ENCODE peak calls at places on chromosomes 11 and 22, in ten cellular contexts. One of them, this sample, is unnamed.
A peak's percentile ranks its signal among the peaks of the same experiment; 100 is the strongest.

GRCh38 chr11:131079036-131079435 is 162.8 kb upstream of the SNX19 start:
- DNase-seq in OCI-M1: no peak
- DNase-seq in NCI-H1105 treated with DMSO at 0.1 percent for 48 hours: no peak
- DNase-seq in uterus: no peak
- DNase-seq in ELF-1: no peak
- DNase-seq in non-pigmented ciliary epithelial cell: no peak
- DNase-seq in activated CD4-positive, alpha-beta T cell treated with anti-CD3 and anti-CD28 coated beads, Interleukin-2, amount 50 U/mL, for 48 hours: no peak
- DNase-seq in naive B cell: no peak
- DNase-seq in AG09319: no peak
- DNase-seq in transverse colon: no peak
- DNase-seq in this sample: no peak

GRCh38 chr11:96246718-96247540 is 96.1 kb downstream of the MAML2 start:
- DNase-seq in OCI-M1: peak; percentile 21
- DNase-seq in NCI-H1105 treated with DMSO at 0.1 percent for 48 hours: no peak
- DNase-seq in uterus: no peak
- DNase-seq in ELF-1: no peak
- DNase-seq in non-pigmented ciliary epithelial cell: no peak
- DNase-seq in activated CD4-positive, alpha-beta T cell treated with anti-CD3 and anti-CD28 coated beads, Interleukin-2, amount 50 U/mL, for 48 hours: no peak
- DNase-seq in naive B cell: no peak
- DNase-seq in AG09319: no peak
- DNase-seq in transverse colon: no peak
- DNase-seq in this sample: no peak

GRCh38 chr11:107018274-107018901 is at the start of gene GUCY1A2:
- DNase-seq in OCI-M1: no peak
- DNase-seq in NCI-H1105 treated with DMSO at 0.1 percent for 48 hours: peak; percentile 56
- DNase-seq in uterus: peak; percentile 56
- DNase-seq in ELF-1: no peak
- DNase-seq in non-pigmented ciliary epithelial cell: no peak
- DNase-seq in activated CD4-positive, alpha-beta T cell treated with anti-CD3 and anti-CD28 coated beads, Interleukin-2, amount 50 U/mL, for 48 hours: no peak
- DNase-seq in naive B cell: no peak
- DNase-seq in AG09319: no peak
- DNase-seq in transverse colon: no peak
- DNase-seq in this sample: peak; percentile 70

GRCh38 chr22:37032535-37033460 is 13.3 kb downstream of the MPST start:
- DNase-seq in OCI-M1: no peak
- DNase-seq in NCI-H1105 treated with DMSO at 0.1 percent for 48 hours: no peak
- DNase-seq in uterus: peak; percentile 59
- DNase-seq in ELF-1: peak; percentile 44
- DNase-seq in non-pigmented ciliary epithelial cell: no peak
- DNase-seq in activated CD4-positive, alpha-beta T cell treated with anti-CD3 and anti-CD28 coated beads, Interleukin-2, amount 50 U/mL, for 48 hours: no peak
- DNase-seq in naive B cell: no peak
- DNase-seq in AG09319: peak; percentile 52
- DNase-seq in transverse colon: peak; percentile 87
- DNase-seq in this sample: no peak

GRCh38 chr11:2527621-2528291 is 82.9 kb downstream of the KCNQ1 start:
- DNase-seq in OCI-M1: no peak
- DNase-seq in NCI-H1105 treated with DMSO at 0.1 percent for 48 hours: no peak
- DNase-seq in uterus: peak; percentile 14
- DNase-seq in ELF-1: no peak
- DNase-seq in non-pigmented ciliary epithelial cell: no peak
- DNase-seq in activated CD4-positive, alpha-beta T cell treated with anti-CD3 and anti-CD28 coated beads, Interleukin-2, amount 50 U/mL, for 48 hours: no peak
- DNase-seq in naive B cell: no peak
- DNase-seq in AG09319: no peak
- DNase-seq in transverse colon: peak; percentile 35
- DNase-seq in this sample: peak; percentile 36

GRCh38 chr11:69978841-69979614 is 99.1 kb upstream of the ANO1 start:
- DNase-seq in OCI-M1: no peak
- DNase-seq in NCI-H1105 treated with DMSO at 0.1 percent for 48 hours: no peak
- DNase-seq in uterus: no peak
- DNase-seq in ELF-1: no peak
- DNase-seq in non-pigmented ciliary epithelial cell: no peak
- DNase-seq in activated CD4-positive, alpha-beta T cell treated with anti-CD3 and anti-CD28 coated beads, Interleukin-2, amount 50 U/mL, for 48 hours: no peak
- DNase-seq in naive B cell: no peak
- DNase-seq in AG09319: no peak
- DNase-seq in transverse colon: no peak
- DNase-seq in this sample: peak; percentile 48

GRCh38 chr11:9681583-9682372 is 17.9 kb downstream of the SWAP70 start:
- DNase-seq in OCI-M1: no peak
- DNase-seq in NCI-H1105 treated with DMSO at 0.1 percent for 48 hours: no peak
- DNase-seq in uterus: no peak
- DNase-seq in ELF-1: no peak
- DNase-seq in non-pigmented ciliary epithelial cell: no peak
- DNase-seq in activated CD4-positive, alpha-beta T cell treated with anti-CD3 and anti-CD28 coated beads, Interleukin-2, amount 50 U/mL, for 48 hours: no peak
- DNase-seq in naive B cell: peak; percentile 47
- DNase-seq in AG09319: no peak
- DNase-seq in transverse colon: no peak
- DNase-seq in this sample: no peak

GRCh38 chr11:89457190-89457589 is 34.0 kb downstream of the NOX4 start:
- DNase-seq in OCI-M1: no peak
- DNase-seq in NCI-H1105 treated with DMSO at 0.1 percent for 48 hours: no peak
- DNase-seq in uterus: no peak
- DNase-seq in ELF-1: no peak
- DNase-seq in non-pigmented ciliary epithelial cell: no peak
- DNase-seq in activated CD4-positive, alpha-beta T cell treated with anti-CD3 and anti-CD28 coated beads, Interleukin-2, amount 50 U/mL, for 48 hours: no peak
- DNase-seq in naive B cell: no peak
- DNase-seq in AG09319: no peak
- DNase-seq in transverse colon: no peak
- DNase-seq in this sample: no peak

GRCh38 chr11:68035266-68035876 is 3.5 kb upstream of the TCIRG1 start:
- DNase-seq in OCI-M1: no peak
- DNase-seq in NCI-H1105 treated with DMSO at 0.1 percent for 48 hours: no peak
- DNase-seq in uterus: no peak
- DNase-seq in ELF-1: no peak
- DNase-seq in non-pigmented ciliary epithelial cell: no peak
- DNase-seq in activated CD4-positive, alpha-beta T cell treated with anti-CD3 and anti-CD28 coated beads, Interleukin-2, amount 50 U/mL, for 48 hours: no peak
- DNase-seq in naive B cell: no peak
- DNase-seq in AG09319: no peak
- DNase-seq in transverse colon: no peak
- DNase-seq in this sample: no peak

GRCh38 chr11:10051868-10052586 is 242.0 kb downstream of the SBF2 start:
- DNase-seq in OCI-M1: no peak
- DNase-seq in NCI-H1105 treated with DMSO at 0.1 percent for 48 hours: no peak
- DNase-seq in uterus: no peak
- DNase-seq in ELF-1: no peak
- DNase-seq in non-pigmented ciliary epithelial cell: no peak
- DNase-seq in activated CD4-positive, alpha-beta T cell treated with anti-CD3 and anti-CD28 coated beads, Interleukin-2, amount 50 U/mL, for 48 hours: no peak
- DNase-seq in naive B cell: no peak
- DNase-seq in AG09319: no peak
- DNase-seq in transverse colon: no peak
- DNase-seq in this sample: no peak

GRCh38 chr11:105344938-105345337 is 205.4 kb upstream of the CARD18 start:
- DNase-seq in OCI-M1: no peak
- DNase-seq in NCI-H1105 treated with DMSO at 0.1 percent for 48 hours: peak; percentile 28
- DNase-seq in uterus: no peak
- DNase-seq in ELF-1: no peak
- DNase-seq in non-pigmented ciliary epithelial cell: no peak
- DNase-seq in activated CD4-positive, alpha-beta T cell treated with anti-CD3 and anti-CD28 coated beads, Interleukin-2, amount 50 U/mL, for 48 hours: no peak
- DNase-seq in naive B cell: no peak
- DNase-seq in AG09319: no peak
- DNase-seq in transverse colon: no peak
- DNase-seq in this sample: no peak

GRCh38 chr11:16346975-16347374 is 9.4 kb downstream of the SOX6 start:
- DNase-seq in OCI-M1: no peak
- DNase-seq in NCI-H1105 treated with DMSO at 0.1 percent for 48 hours: peak; percentile 67
- DNase-seq in uterus: no peak
- DNase-seq in ELF-1: no peak
- DNase-seq in non-pigmented ciliary epithelial cell: peak; percentile 9
- DNase-seq in activated CD4-positive, alpha-beta T cell treated with anti-CD3 and anti-CD28 coated beads, Interleukin-2, amount 50 U/mL, for 48 hours: no peak
- DNase-seq in naive B cell: no peak
- DNase-seq in AG09319: no peak
- DNase-seq in transverse colon: no peak
- DNase-seq in this sample: no peak

GRCh38 chr22:30432096-30432495 is 6.5 kb downstream of the MTFP1 start:
- DNase-seq in OCI-M1: no peak
- DNase-seq in NCI-H1105 treated with DMSO at 0.1 percent for 48 hours: no peak
- DNase-seq in uterus: no peak
- DNase-seq in ELF-1: no peak
- DNase-seq in non-pigmented ciliary epithelial cell: no peak
- DNase-seq in activated CD4-positive, alpha-beta T cell treated with anti-CD3 and anti-CD28 coated beads, Interleukin-2, amount 50 U/mL, for 48 hours: no peak
- DNase-seq in naive B cell: no peak
- DNase-seq in AG09319: no peak
- DNase-seq in transverse colon: no peak
- DNase-seq in this sample: no peak

GRCh38 chr22:32567544-32567943 is 92.9 kb downstream of the FBXO7 start:
- DNase-seq in OCI-M1: no peak
- DNase-seq in NCI-H1105 treated with DMSO at 0.1 percent for 48 hours: no peak
- DNase-seq in uterus: no peak
- DNase-seq in ELF-1: no peak
- DNase-seq in non-pigmented ciliary epithelial cell: no peak
- DNase-seq in activated CD4-positive, alpha-beta T cell treated with anti-CD3 and anti-CD28 coated beads, Interleukin-2, amount 50 U/mL, for 48 hours: no peak
- DNase-seq in naive B cell: no peak
- DNase-seq in AG09319: no peak
- DNase-seq in transverse colon: no peak
- DNase-seq in this sample: no peak

GRCh38 chr11:2737226-2737590 is 37.4 kb upstream of the KCNQ1OT1 start:
- DNase-seq in OCI-M1: no peak
- DNase-seq in NCI-H1105 treated with DMSO at 0.1 percent for 48 hours: no peak
- DNase-seq in uterus: no peak
- DNase-seq in ELF-1: no peak
- DNase-seq in non-pigmented ciliary epithelial cell: no peak
- DNase-seq in activated CD4-positive, alpha-beta T cell treated with anti-CD3 and anti-CD28 coated beads, Interleukin-2, amount 50 U/mL, for 48 hours: no peak
- DNase-seq in naive B cell: no peak
- DNase-seq in AG09319: no peak
- DNase-seq in transverse colon: no peak
- DNase-seq in this sample: peak; percentile 66

GRCh38 chr11:8759634-8760033 is 77.0 kb downstream of the RPL27A start:
- DNase-seq in OCI-M1: no peak
- DNase-seq in NCI-H1105 treated with DMSO at 0.1 percent for 48 hours: no peak
- DNase-seq in uterus: peak; percentile 60
- DNase-seq in ELF-1: no peak
- DNase-seq in non-pigmented ciliary epithelial cell: no peak
- DNase-seq in activated CD4-positive, alpha-beta T cell treated with anti-CD3 and anti-CD28 coated beads, Interleukin-2, amount 50 U/mL, for 48 hours: no peak
- DNase-seq in naive B cell: no peak
- DNase-seq in AG09319: no peak
- DNase-seq in transverse colon: no peak
- DNase-seq in this sample: no peak

GRCh38 chr11:21495879-21496278 is 697.0 kb upstream of the ANO5 start:
- DNase-seq in OCI-M1: no peak
- DNase-seq in NCI-H1105 treated with DMSO at 0.1 percent for 48 hours: no peak
- DNase-seq in uterus: no peak
- DNase-seq in ELF-1: no peak
- DNase-seq in non-pigmented ciliary epithelial cell: no peak
- DNase-seq in activated CD4-positive, alpha-beta T cell treated with anti-CD3 and anti-CD28 coated beads, Interleukin-2, amount 50 U/mL, for 48 hours: no peak
- DNase-seq in naive B cell: no peak
- DNase-seq in AG09319: no peak
- DNase-seq in transverse colon: no peak
- DNase-seq in this sample: no peak

GRCh38 chr11:78416285-78417174 is 1.1 kb downstream of the GAB2 start:
- DNase-seq in OCI-M1: peak; percentile 100
- DNase-seq in NCI-H1105 treated with DMSO at 0.1 percent for 48 hours: peak; percentile 78
- DNase-seq in uterus: peak; percentile 86
- DNase-seq in ELF-1: peak; percentile 92
- DNase-seq in non-pigmented ciliary epithelial cell: peak; percentile 43
- DNase-seq in activated CD4-positive, alpha-beta T cell treated with anti-CD3 and anti-CD28 coated beads, Interleukin-2, amount 50 U/mL, for 48 hours: peak; percentile 77
- DNase-seq in naive B cell: peak; percentile 78
- DNase-seq in AG09319: peak; percentile 64
- DNase-seq in transverse colon: peak; percentile 86
- DNase-seq in this sample: peak; percentile 85

This sample was measured in H7.